ENCODE peak calls at places on chromosomes 4 and X, in seven cellular contexts. Q is IMR-90, U is mesenchymal stem cell, F is mesendoderm, W is H9, C is H1, G is neuronal stem cell. S is an unnamed sample.

GRCh38 chr4:158159054-158159717 is 13.6 kb downstream of the GASK1B start:
- DNase-seq in F (no peak), W (no peak), G (no peak), Q (peak), U (peak), C (no peak), S (peak)

GRCh38 chr4:159232465-159233106 is 129.7 kb downstream of the RAPGEF2 start:
- DNase-seq in U (no peak), C (no peak), W (no peak), F (peak), Q (no peak), G (no peak), S (no peak)

GRCh38 chr4:73221734-73222133 is 36.9 kb downstream of the ANKRD17 start:
- DNase-seq in W (no peak), Q (no peak), U (peak), C (no peak), G (no peak), F (peak), S (no peak)

GRCh38 chr4:118968006-118968405 is 79.4 kb downstream of the SYNPO2 start:
- DNase-seq in C (peak), U (peak), G (no peak), W (peak), F (peak), Q (peak), S (peak)

GRCh38 chrX:3191186-3191585 is 149.9 kb downstream of the ARSF start:
- DNase-seq in U (no peak), C (no peak), Q (peak), G (no peak), W (no peak), F (no peak), S (no peak)

GRCh38 chr4:40953253-40954118 is 203.7 kb downstream of the NSUN7 start:
- DNase-seq in G (no peak), Q (no peak), U (no peak), W (no peak), C (no peak), F (no peak), S (no peak)

GRCh38 chr4:160877087-160877790 is 1286.6 kb downstream of the FSTL5 start:
- DNase-seq in F (peak), C (no peak), G (no peak), U (peak), Q (no peak), W (no peak), S (no peak)

GRCh38 chr4:117417856-117418255 is 332.5 kb upstream of the TRAM1L1 start:
- DNase-seq in U (peak), Q (peak), F (no peak), W (no peak), G (no peak), C (no peak), S (no peak)

GRCh38 chr4:42816864-42817263 is 75.6 kb upstream of the GRXCR1 start:
- DNase-seq in C (no peak), F (no peak), Q (no peak), U (no peak), W (no peak), G (no peak), S (no peak)

GRCh38 chrX:107731831-107732502 is 43.6 kb downstream of the TSC22D3 start:
- DNase-seq in U (peak), F (peak), C (no peak), G (no peak), W (peak), Q (peak), S (no peak)

GRCh38 chr4:138448169-138448568 is 206.0 kb upstream of the SLC7A11 start:
- DNase-seq in Q (no peak), W (no peak), F (no peak), G (no peak), C (no peak), U (no peak), S (no peak)

GRCh38 chrX:13128104-13128503 is 83.7 kb upstream of the FAM9C start:
- DNase-seq in U (peak), F (no peak), W (no peak), C (no peak), Q (peak), G (no peak), S (no peak)

GRCh38 chr4:16136771-16137170 is 52.9 kb upstream of the PROM1 start:
- DNase-seq in W (no peak), G (no peak), F (no peak), Q (no peak), U (no peak), C (no peak), S (no peak)

GRCh38 chr4:148261861-148262260 is 180.4 kb downstream of the NR3C2 start:
- DNase-seq in U (no peak), W (no peak), C (no peak), F (no peak), Q (peak), G (no peak), S (no peak)

GRCh38 chrX:106716463-106716862 is 10.0 kb upstream of the RNF128 start:
- DNase-seq in C (no peak), W (no peak), F (no peak), G (no peak), U (no peak), Q (no peak), S (no peak)

GRCh38 chr4:156746111-156746510 is 225.5 kb downstream of the PDGFC start:
- DNase-seq in C (no peak), G (no peak), U (no peak), F (no peak), Q (no peak), W (no peak), S (no peak)

GRCh38 chrX:48676106-48676892 is 7.3 kb upstream of the WAS start:
- DNase-seq in G (peak), F (peak), W (peak), C (peak), Q (peak), U (peak), S (peak)

GRCh38 chrX:34653811-34654210 is 3.3 kb downstream of the TMEM47 start:
- DNase-seq in U (peak), C (no peak), W (no peak), G (peak), Q (no peak), F (peak), S (no peak)

GRCh38 chrX:9340619-9341304 is 124.1 kb upstream of the TBL1X start:
- DNase-seq in U (peak), F (peak), C (no peak), W (peak), Q (peak), G (no peak), S (no peak)

GRCh38 chrX:129553619-129554288 is 13.7 kb downstream of the OCRL start:
- DNase-seq in F (no peak), U (no peak), Q (no peak), W (no peak), G (no peak), C (no peak), S (no peak)
- H3K18ac ChIP-seq in F (no peak), U (no peak), Q (no peak), W (no peak), G (no peak), C (no peak), S (no peak)

GRCh38 chrX:31251336-31251735 is 179.5 kb upstream of the FTHL17 start:
- DNase-seq in Q (peak), F (no peak), W (no peak), G (no peak), C (no peak), U (no peak), S (no peak)

GRCh38 chrX:31252133-31252532 is 180.3 kb upstream of the FTHL17 start:
- DNase-seq in F (no peak), C (no peak), W (no peak), U (no peak), Q (no peak), G (no peak), S (no peak)

GRCh38 chrX:31260351-31260750 is 188.5 kb upstream of the FTHL17 start:
- DNase-seq in G (no peak), W (no peak), U (no peak), Q (no peak), F (no peak), C (no peak), S (no peak)

GRCh38 chrX:31258163-31258562 is 186.3 kb upstream of the FTHL17 start:
- DNase-seq in U (no peak), F (no peak), Q (no peak), C (no peak), G (no peak), W (no peak), S (no peak)

DNA sequence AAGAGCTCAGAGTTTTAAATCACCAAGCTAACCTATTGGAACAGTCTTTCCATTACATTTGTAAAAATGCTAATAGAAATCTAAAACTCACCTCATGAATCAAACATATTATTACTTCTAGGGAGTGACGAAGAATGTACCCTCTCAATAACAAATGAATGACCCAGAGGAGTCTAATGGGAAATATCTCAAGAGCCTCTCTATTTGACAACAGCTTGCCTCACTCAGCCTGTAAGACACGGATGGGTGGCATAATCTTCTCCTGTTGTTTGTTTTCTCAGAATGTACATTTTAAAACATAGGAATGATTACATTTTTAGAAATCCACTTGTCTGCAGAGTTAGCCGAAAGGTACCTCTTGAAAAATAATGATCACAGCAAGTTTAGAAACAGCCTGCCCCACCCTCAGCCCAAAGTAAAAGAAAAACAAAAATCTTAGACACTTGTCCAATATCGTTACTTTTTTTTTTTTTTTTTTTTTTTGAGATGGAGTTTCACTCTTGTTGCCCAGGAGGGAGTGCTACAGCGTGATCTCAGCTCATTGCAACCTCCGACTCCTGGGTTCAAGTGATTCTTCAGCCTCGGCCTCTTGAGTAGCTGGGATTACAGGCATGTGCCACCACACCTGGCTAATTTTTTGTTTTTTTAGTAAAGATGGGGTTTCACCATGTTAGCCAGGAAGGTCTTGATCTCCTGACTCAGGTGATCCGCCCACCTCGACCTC is 183.6 kb upstream of the FTHL17 start:
- DNase-seq in W (no peak), F (no peak), U (no peak), G (no peak), Q (no peak), C (no peak), S (no peak)
- H3K4ac ChIP-seq in W (no peak), F (no peak), U (no peak), G (no peak), Q (no peak), C (no peak), S (no peak)

DNA sequence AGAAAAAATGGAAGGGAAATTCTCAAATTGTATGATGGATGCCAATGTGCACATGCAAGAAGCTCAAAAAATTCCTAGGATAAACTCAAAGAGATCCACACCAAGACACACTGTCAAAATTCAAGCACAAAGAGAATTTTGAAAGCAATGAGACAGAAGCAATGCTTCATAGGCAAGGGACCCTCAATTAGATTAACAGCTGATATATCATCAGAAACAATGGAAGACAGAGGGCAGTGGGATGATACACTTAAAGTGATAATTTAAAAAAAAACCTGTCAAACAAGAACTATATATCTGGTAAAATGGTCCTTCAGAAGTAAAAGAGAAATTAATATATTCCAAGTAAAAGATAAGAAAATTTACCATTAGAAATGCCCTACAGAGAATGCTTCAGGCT is 306.3 kb upstream of the PCDH7 start:
- DNase-seq in U (no peak), W (no peak), G (no peak), Q (no peak), C (no peak), F (peak), S (no peak)
- H3K18ac ChIP-seq in U (no peak), W (no peak), G (no peak), Q (no peak), C (no peak), F (no peak), S (no peak)

DNA sequence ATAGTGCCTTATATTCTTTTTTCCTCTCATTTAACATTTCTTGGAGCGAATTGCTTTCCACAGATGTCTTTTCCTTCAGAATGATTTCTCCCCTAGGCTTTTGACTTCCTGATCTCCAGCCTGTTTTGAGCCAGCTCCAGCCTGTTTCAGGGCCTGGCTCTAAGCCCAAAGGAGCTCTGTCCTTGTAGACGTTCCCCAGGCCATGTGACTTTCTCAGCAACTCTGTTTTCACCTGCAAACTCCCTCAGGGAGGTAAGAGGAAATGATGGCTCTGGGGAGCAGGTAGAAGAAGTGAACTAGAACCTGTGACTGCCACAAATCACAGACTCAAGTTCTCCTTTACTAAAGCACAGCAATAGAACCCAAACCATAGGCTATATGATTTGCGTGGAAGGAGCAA is 89.0 kb downstream of the AKAP4 start:
- DNase-seq in C (no peak), W (no peak), Q (no peak), U (no peak), G (no peak), F (no peak), S (no peak)
- H3K4ac ChIP-seq in C (no peak), W (no peak), Q (no peak), U (no peak), G (no peak), F (no peak), S (no peak)

DNA sequence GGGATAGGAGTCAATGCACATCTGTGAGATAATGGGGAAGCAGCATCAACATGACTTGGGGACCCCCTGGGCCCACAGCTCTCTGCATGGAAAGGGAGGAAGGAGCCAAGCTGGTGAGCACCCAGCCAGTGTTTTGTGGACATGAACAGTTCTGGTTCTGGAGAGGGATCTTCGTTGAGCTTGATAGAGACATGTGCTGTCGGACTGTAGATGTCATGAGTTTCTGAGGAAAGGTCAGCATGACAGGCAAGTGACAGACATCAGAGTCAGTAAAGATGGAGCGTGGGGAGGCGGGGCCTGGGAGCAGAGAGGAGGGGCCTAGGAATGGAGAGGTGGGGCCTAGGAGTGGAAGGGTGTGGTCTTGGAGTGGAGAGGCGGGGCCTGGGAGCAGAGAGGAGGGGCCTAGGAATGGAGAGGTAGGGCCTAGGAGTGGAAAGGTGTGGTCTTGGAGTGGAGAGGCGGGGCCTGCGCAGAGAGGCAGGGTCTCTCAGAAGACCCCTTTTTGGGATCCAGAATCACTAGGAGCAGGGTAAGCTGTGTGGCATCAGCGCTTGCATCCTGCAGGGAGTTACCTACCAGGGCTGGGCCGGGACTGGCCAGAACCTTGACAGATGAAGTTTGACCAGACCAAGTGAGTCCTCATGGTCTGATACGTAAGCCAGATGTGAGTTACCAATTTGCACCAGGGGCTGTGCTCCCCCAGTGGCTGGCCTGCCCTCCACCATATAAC is 33.7 kb downstream of the PIGG start:
- DNase-seq in W (no peak), Q (no peak), U (no peak), F (peak), C (no peak), G (no peak), S (no peak)
- H3K18ac ChIP-seq in W (no peak), Q (no peak), U (no peak), F (no peak), C (no peak), G (no peak), S (no peak)

DNA sequence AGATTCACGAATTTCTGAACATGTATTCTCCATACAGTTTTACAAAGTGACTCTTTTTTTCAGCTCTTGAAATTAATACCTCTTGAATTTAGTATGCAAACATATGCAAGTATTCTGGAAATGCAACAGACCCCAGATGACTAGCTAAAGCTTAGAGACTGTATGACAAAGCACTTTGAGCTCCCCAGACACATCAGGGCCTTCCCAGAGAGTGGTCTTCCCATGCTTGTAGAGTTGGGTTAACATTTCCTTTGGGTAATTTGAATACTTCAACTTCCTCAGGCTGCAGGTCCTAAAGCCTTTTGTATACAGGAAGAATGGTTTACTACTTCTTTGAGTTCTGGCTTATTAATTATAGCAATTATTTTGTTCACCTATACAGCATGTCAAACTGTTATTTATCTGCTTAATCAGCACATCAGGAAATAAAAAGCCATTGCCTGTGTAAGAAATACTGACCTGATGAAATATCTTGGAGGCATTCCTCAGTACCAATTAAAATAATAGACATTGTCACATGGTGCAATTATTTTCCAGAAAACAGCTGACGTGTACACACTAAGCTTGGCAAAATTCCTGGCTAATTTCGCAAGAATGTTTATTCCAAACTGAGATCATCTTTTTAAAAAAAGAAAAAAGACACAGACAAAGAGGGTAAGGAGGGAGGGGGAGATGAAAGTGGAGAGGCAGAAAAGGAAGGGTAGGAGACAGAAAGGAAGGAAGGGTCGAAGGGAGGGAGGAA is 62.1 kb upstream of the NFKB1 start:
- DNase-seq in C (no peak), F (peak), G (no peak), Q (peak), W (no peak), U (peak), S (no peak)
- H3K4ac ChIP-seq in C (no peak), F (no peak), G (no peak), Q (peak), W (no peak), U (no peak), S (no peak)

S was measured in trophoblast cell.